ENCODE peak calls at places on chromosomes 6 and 20, in seven cellular contexts. One of them, this sample, is unnamed.
A peak's percentile ranks its signal among the peaks of the same experiment; 100 is the strongest.

GRCh38 chr6:71478834-71479541 is 190.4 kb downstream of the OGFRL1 start:
- DNase-seq in T-helper 22 cell: no peak
- DNase-seq in CD8-positive, alpha-beta memory T cell: no peak
- DNase-seq in HuH-7: no peak
- DNase-seq in NCI-H1694 treated with DMSO at 0.1 percent for 48 hours: no peak
- DNase-seq in A549: no peak
- DNase-seq in ascending aorta: no peak
- DNase-seq in this sample: no peak

GRCh38 chr6:41707565-41708200 is 27.7 kb downstream of the TFEB start:
- DNase-seq in T-helper 22 cell: peak; percentile 19
- DNase-seq in CD8-positive, alpha-beta memory T cell: peak; percentile 45
- DNase-seq in HuH-7: no peak
- DNase-seq in NCI-H1694 treated with DMSO at 0.1 percent for 48 hours: no peak
- DNase-seq in A549: no peak
- DNase-seq in ascending aorta: no peak
- DNase-seq in this sample: no peak

GRCh38 chr6:148693882-148694484 is 52.8 kb upstream of the UST start:
- DNase-seq in T-helper 22 cell: no peak
- DNase-seq in CD8-positive, alpha-beta memory T cell: no peak
- DNase-seq in HuH-7: no peak
- DNase-seq in NCI-H1694 treated with DMSO at 0.1 percent for 48 hours: no peak
- DNase-seq in A549: no peak
- DNase-seq in ascending aorta: no peak
- DNase-seq in this sample: no peak

GRCh38 chr6:170067923-170068360 is 222.9 kb downstream of the DLL1 start:
- DNase-seq in T-helper 22 cell: no peak
- DNase-seq in CD8-positive, alpha-beta memory T cell: no peak
- DNase-seq in HuH-7: no peak
- DNase-seq in NCI-H1694 treated with DMSO at 0.1 percent for 48 hours: no peak
- DNase-seq in A549: no peak
- DNase-seq in ascending aorta: peak; percentile 48
- DNase-seq in this sample: no peak

GRCh38 chr6:154134471-154135147 is 95.6 kb downstream of the OPRM1 start:
- DNase-seq in T-helper 22 cell: no peak
- DNase-seq in CD8-positive, alpha-beta memory T cell: no peak
- DNase-seq in HuH-7: no peak
- DNase-seq in NCI-H1694 treated with DMSO at 0.1 percent for 48 hours: no peak
- DNase-seq in A549: no peak
- DNase-seq in ascending aorta: no peak
- DNase-seq in this sample: no peak

GRCh38 chr20:22757424-22758189 is 173.2 kb upstream of the FOXA2 start:
- DNase-seq in T-helper 22 cell: no peak
- DNase-seq in CD8-positive, alpha-beta memory T cell: no peak
- DNase-seq in HuH-7: no peak
- DNase-seq in NCI-H1694 treated with DMSO at 0.1 percent for 48 hours: no peak
- DNase-seq in A549: no peak
- DNase-seq in ascending aorta: no peak
- DNase-seq in this sample: no peak

GRCh38 chr20:19552144-19552895 is 205.7 kb upstream of the RIN2 start:
- DNase-seq in T-helper 22 cell: no peak
- DNase-seq in CD8-positive, alpha-beta memory T cell: no peak
- DNase-seq in HuH-7: no peak
- DNase-seq in NCI-H1694 treated with DMSO at 0.1 percent for 48 hours: peak; percentile 17
- DNase-seq in A549: peak; percentile 19
- DNase-seq in ascending aorta: peak; percentile 74
- DNase-seq in this sample: peak; percentile 42

GRCh38 chr20:8722277-8722928 is 346.5 kb upstream of the PLCB4 start:
- DNase-seq in T-helper 22 cell: no peak
- DNase-seq in CD8-positive, alpha-beta memory T cell: peak; percentile 35
- DNase-seq in HuH-7: peak; percentile 62
- DNase-seq in NCI-H1694 treated with DMSO at 0.1 percent for 48 hours: peak; percentile 62
- DNase-seq in A549: peak; percentile 37
- DNase-seq in ascending aorta: no peak
- DNase-seq in this sample: peak; percentile 35

GRCh38 chr6:98039876-98040605 is 757.0 kb upstream of the MMS22L start:
- DNase-seq in T-helper 22 cell: no peak
- DNase-seq in CD8-positive, alpha-beta memory T cell: no peak
- DNase-seq in HuH-7: no peak
- DNase-seq in NCI-H1694 treated with DMSO at 0.1 percent for 48 hours: no peak
- DNase-seq in A549: no peak
- DNase-seq in ascending aorta: no peak
- DNase-seq in this sample: no peak

GRCh38 chr6:46370622-46371021 is 120.6 kb downstream of the RCAN2 start:
- DNase-seq in T-helper 22 cell: no peak
- DNase-seq in CD8-positive, alpha-beta memory T cell: no peak
- DNase-seq in HuH-7: peak; percentile 40
- DNase-seq in NCI-H1694 treated with DMSO at 0.1 percent for 48 hours: no peak
- DNase-seq in A549: no peak
- DNase-seq in ascending aorta: no peak
- DNase-seq in this sample: no peak

GRCh38 chr6:169029861-169030260 is 223.8 kb downstream of the THBS2 start:
- DNase-seq in T-helper 22 cell: no peak
- DNase-seq in CD8-positive, alpha-beta memory T cell: no peak
- DNase-seq in HuH-7: no peak
- DNase-seq in NCI-H1694 treated with DMSO at 0.1 percent for 48 hours: no peak
- DNase-seq in A549: no peak
- DNase-seq in ascending aorta: no peak
- DNase-seq in this sample: no peak

This sample was measured in mucosa of gallbladder.